ENCODE peak calls at places on chromosomes 2 and 18, in ten cellular contexts. R, Y, L, V, C, T, H, M, A and N are unnamed samples.
A peak's percentile ranks its signal among the peaks of the same experiment; 100 is the strongest.

GRCh38 chr18:23958036-23958435 is 56.5 kb upstream of the TTC39C start:
- DNase-seq in R (no peak), Y (peak; percentile 82), L (no peak), V (peak; percentile 84), C (no peak), T (peak; percentile 82), H (peak; percentile 79), M (no peak), A (no peak), N (no peak)

GRCh38 chr2:5799348-5799747 is 107.2 kb downstream of the SOX11 start:
- DNase-seq in R (no peak), Y (no peak), L (no peak), V (no peak), C (no peak), T (no peak), H (no peak), M (no peak), A (no peak), N (no peak)

GRCh38 chr2:47076586-47077441 is 78.3 kb downstream of the STPG4 start:
- DNase-seq in R (no peak), Y (no peak), L (no peak), V (no peak), C (peak; percentile 96), T (no peak), H (peak; percentile 91), M (peak; percentile 96), A (no peak), N (no peak)

GRCh38 chr18:45255142-45255890 is 360.0 kb upstream of the SLC14A2 start:
- DNase-seq in R (no peak), Y (no peak), L (no peak), V (no peak), C (peak; percentile 16), T (no peak), H (peak; percentile 43), M (peak; percentile 90), A (no peak), N (no peak)

GRCh38 chr2:104904889-104905288 is 51.0 kb downstream of the POU3F3 start:
- DNase-seq in R (no peak), Y (no peak), L (no peak), V (no peak), C (no peak), T (no peak), H (no peak), M (no peak), A (no peak), N (no peak)

GRCh38 chr18:74453011-74453571 is 4.0 kb downstream of the DIPK1C start:
- DNase-seq in R (no peak), Y (no peak), L (no peak), V (no peak), C (no peak), T (peak; percentile 27), H (no peak), M (no peak), A (no peak), N (no peak)

GRCh38 chr18:73683618-73684238 is 463.9 kb downstream of the FBXO15 start:
- DNase-seq in R (no peak), Y (no peak), L (no peak), V (no peak), C (peak; percentile 27), T (no peak), H (no peak), M (no peak), A (no peak), N (no peak)

GRCh38 chr2:128603411-128603924 is 284.8 kb upstream of the HS6ST1 start:
- DNase-seq in R (no peak), Y (peak; percentile 18), L (no peak), V (no peak), C (no peak), T (no peak), H (no peak), M (no peak), A (no peak), N (no peak)

GRCh38 chr2:148259674-148260073 is 238.8 kb downstream of the MBD5 start:
- DNase-seq in R (no peak), Y (no peak), L (no peak), V (no peak), C (no peak), T (no peak), H (no peak), M (no peak), A (no peak), N (no peak)

GRCh38 chr2:235160281-235160805 is 208.5 kb downstream of the SH3BP4 start:
- DNase-seq in R (no peak), Y (no peak), L (no peak), V (no peak), C (no peak), T (no peak), H (no peak), M (no peak), A (no peak), N (no peak)

GRCh38 chr2:217092710-217093379 is 233.0 kb upstream of the TNP1 start:
- DNase-seq in R (no peak), Y (no peak), L (no peak), V (no peak), C (no peak), T (no peak), H (no peak), M (no peak), A (no peak), N (no peak)

GRCh38 chr18:78323453-78324230 is 656.0 kb upstream of the SALL3 start:
- DNase-seq in R (no peak), Y (no peak), L (no peak), V (no peak), C (no peak), T (no peak), H (no peak), M (no peak), A (no peak), N (no peak)

GRCh38 chr2:220259656-220260055 is 632.2 kb downstream of the SLC4A3 start:
- DNase-seq in R (no peak), Y (no peak), L (no peak), V (no peak), C (no peak), T (no peak), H (no peak), M (no peak), A (no peak), N (no peak)

GRCh38 chr18:39521164-39521563 is 1955.6 kb upstream of the CELF4 start:
- DNase-seq in R (no peak), Y (no peak), L (no peak), V (no peak), C (no peak), T (no peak), H (no peak), M (no peak), A (no peak), N (no peak)

GRCh38 chr2:128370468-128371247 is 52.0 kb upstream of the HS6ST1 start:
- DNase-seq in R (no peak), Y (no peak), L (no peak), V (no peak), C (no peak), T (no peak), H (no peak), M (no peak), A (no peak), N (no peak)

GRCh38 chr2:239717706-239718105 is 307.4 kb downstream of the NDUFA10 start:
- DNase-seq in R (no peak), Y (no peak), L (no peak), V (no peak), C (no peak), T (no peak), H (no peak), M (no peak), A (no peak), N (no peak)

GRCh38 chr18:58535340-58536186 is 93.3 kb downstream of the ALPK2 start:
- DNase-seq in R (no peak), Y (no peak), L (no peak), V (no peak), C (no peak), T (peak; percentile 49), H (no peak), M (no peak), A (peak; percentile 69), N (no peak)

GRCh38 chr2:46363535-46364170 is 66.4 kb downstream of the EPAS1 start:
- DNase-seq in R (no peak), Y (no peak), L (no peak), V (no peak), C (no peak), T (no peak), H (peak; percentile 32), M (no peak), A (no peak), N (no peak)

GRCh38 chr2:172811027-172811426 is 75.4 kb downstream of the RAPGEF4 start:
- DNase-seq in R (no peak), Y (no peak), L (no peak), V (no peak), C (no peak), T (peak; percentile 23), H (no peak), M (no peak), A (no peak), N (no peak)

GRCh38 chr2:219286436-219287115 is 7.4 kb downstream of the DNAJB2 start:
- DNase-seq in R (no peak), Y (no peak), L (no peak), V (no peak), C (peak; percentile 69), T (peak; percentile 70), H (peak; percentile 95), M (no peak), A (peak; percentile 15), N (no peak)

GRCh38 chr18:50627594-50628542 is 68.0 kb downstream of the MAPK4 start:
- DNase-seq in R (no peak), Y (no peak), L (no peak), V (peak; percentile 57), C (peak; percentile 2), T (no peak), H (no peak), M (no peak), A (no peak), N (no peak)

GRCh38 chr18:50203801-50204604 is 9.1 kb upstream of the MYO5B start:
- DNase-seq in R (no peak), Y (no peak), L (no peak), V (no peak), C (peak; percentile 36), T (peak; percentile 56), H (no peak), M (no peak), A (peak; percentile 49), N (no peak)

GRCh38 chr2:210617732-210618330 is 61.4 kb downstream of the CPS1 start:
- DNase-seq in R (no peak), Y (no peak), L (no peak), V (no peak), C (peak; percentile 39), T (peak; percentile 84), H (no peak), M (no peak), A (peak; percentile 31), N (no peak)

GRCh38 chr2:202135111-202135874 is 62.2 kb downstream of the KIAA2012 start:
- DNase-seq in R (no peak), Y (peak; percentile 83), L (no peak), V (peak; percentile 78), C (no peak), T (peak; percentile 50), H (peak; percentile 96), M (peak; percentile 97), A (no peak), N (no peak)

GRCh38 chr18:12372406-12372805 is 4.6 kb downstream of the AFG3L2 start:
- DNase-seq in R (no peak), Y (no peak), L (no peak), V (no peak), C (no peak), T (no peak), H (no peak), M (no peak), A (no peak), N (no peak)

GRCh38 chr18:48136544-48137353 is 206.3 kb upstream of the SMAD2 start:
- DNase-seq in R (no peak), Y (no peak), L (no peak), V (no peak), C (no peak), T (no peak), H (no peak), M (no peak), A (peak; percentile 49), N (no peak)

GRCh38 chr2:169091761-169092523 is 22.6 kb downstream of the DHRS9 start:
- DNase-seq in R (no peak), Y (no peak), L (no peak), V (no peak), C (peak; percentile 85), T (no peak), H (peak; percentile 75), M (no peak), A (no peak), N (no peak)

GRCh38 chr2:239294571-239295054 is 106.2 kb downstream of the HDAC4 start:
- DNase-seq in R (no peak), Y (no peak), L (no peak), V (peak; percentile 35), C (no peak), T (no peak), H (no peak), M (no peak), A (no peak), N (no peak)